ENCODE peak calls at places on chromosomes 12 and 14, in nine cellular contexts. One of them, this sample, is unnamed.

GRCh38 chr14:61076531-61076930 is 95.5 kb downstream of the SLC38A6 start:
- DNase-seq in OCI-LY7: peak
- DNase-seq in neural crest cell: no peak
- DNase-seq in K562: no peak
- DNase-seq in Calu3: no peak
- DNase-seq in gastrocnemius medialis: peak
- DNase-seq in fibroblast of lung: peak
- DNase-seq in ascending aorta: no peak
- DNase-seq in nephron progenitor cell: no peak
- DNase-seq in this sample: no peak

GRCh38 chr12:3054374-3054773 is 22.8 kb upstream of the TSPAN9 start:
- DNase-seq in OCI-LY7: no peak
- DNase-seq in neural crest cell: no peak
- DNase-seq in K562: no peak
- DNase-seq in Calu3: no peak
- DNase-seq in gastrocnemius medialis: no peak
- DNase-seq in fibroblast of lung: no peak
- DNase-seq in ascending aorta: no peak
- DNase-seq in nephron progenitor cell: no peak
- DNase-seq in this sample: no peak

GRCh38 chr12:12425616-12426015 is 68.7 kb downstream of the BORCS5 start:
- DNase-seq in OCI-LY7: no peak
- DNase-seq in neural crest cell: no peak
- DNase-seq in K562: no peak
- DNase-seq in Calu3: no peak
- DNase-seq in gastrocnemius medialis: no peak
- DNase-seq in fibroblast of lung: peak
- DNase-seq in ascending aorta: no peak
- DNase-seq in nephron progenitor cell: no peak
- DNase-seq in this sample: no peak

GRCh38 chr12:123106640-123107359 is 44.1 kb downstream of the PITPNM2 start:
- DNase-seq in OCI-LY7: peak
- DNase-seq in neural crest cell: no peak
- DNase-seq in K562: peak
- DNase-seq in Calu3: no peak
- DNase-seq in gastrocnemius medialis: peak
- DNase-seq in fibroblast of lung: no peak
- DNase-seq in ascending aorta: no peak
- DNase-seq in nephron progenitor cell: no peak
- DNase-seq in this sample: peak

GRCh38 chr12:121800694-121801600 is 2.9 kb upstream of the SETD1B start:
- DNase-seq in OCI-LY7: peak
- DNase-seq in neural crest cell: peak
- DNase-seq in K562: peak
- DNase-seq in Calu3: peak
- DNase-seq in gastrocnemius medialis: peak
- DNase-seq in fibroblast of lung: peak
- DNase-seq in ascending aorta: peak
- DNase-seq in nephron progenitor cell: peak
- DNase-seq in this sample: no peak

GRCh38 chr12:107126688-107127481 is 33.5 kb upstream of the CRY1 start:
- DNase-seq in OCI-LY7: no peak
- DNase-seq in neural crest cell: no peak
- DNase-seq in K562: no peak
- DNase-seq in Calu3: no peak
- DNase-seq in gastrocnemius medialis: no peak
- DNase-seq in fibroblast of lung: peak
- DNase-seq in ascending aorta: no peak
- DNase-seq in nephron progenitor cell: no peak
- DNase-seq in this sample: no peak

GRCh38 chr12:127998936-127999467 is 268.0 kb upstream of the TMEM132C start:
- DNase-seq in OCI-LY7: no peak
- DNase-seq in neural crest cell: no peak
- DNase-seq in K562: no peak
- DNase-seq in Calu3: no peak
- DNase-seq in gastrocnemius medialis: no peak
- DNase-seq in fibroblast of lung: peak
- DNase-seq in ascending aorta: no peak
- DNase-seq in nephron progenitor cell: no peak
- DNase-seq in this sample: no peak

GRCh38 chr14:97846156-97846555 is 1049.0 kb downstream of the VRK1 start:
- DNase-seq in OCI-LY7: no peak
- DNase-seq in neural crest cell: no peak
- DNase-seq in K562: no peak
- DNase-seq in Calu3: no peak
- DNase-seq in gastrocnemius medialis: no peak
- DNase-seq in fibroblast of lung: no peak
- DNase-seq in ascending aorta: no peak
- DNase-seq in nephron progenitor cell: no peak
- DNase-seq in this sample: no peak

GRCh38 chr12:5718073-5718472 is 227.0 kb downstream of the ANO2 start:
- DNase-seq in OCI-LY7: no peak
- DNase-seq in neural crest cell: no peak
- DNase-seq in K562: no peak
- DNase-seq in Calu3: no peak
- DNase-seq in gastrocnemius medialis: no peak
- DNase-seq in fibroblast of lung: no peak
- DNase-seq in ascending aorta: no peak
- DNase-seq in nephron progenitor cell: no peak
- DNase-seq in this sample: no peak

GRCh38 chr12:8780389-8780788 is 42.0 kb upstream of the A2ML1 start:
- DNase-seq in OCI-LY7: peak
- DNase-seq in neural crest cell: no peak
- DNase-seq in K562: peak
- DNase-seq in Calu3: peak
- DNase-seq in gastrocnemius medialis: no peak
- DNase-seq in fibroblast of lung: peak
- DNase-seq in ascending aorta: no peak
- DNase-seq in nephron progenitor cell: no peak
- DNase-seq in this sample: peak

GRCh38 chr14:70789961-70790360 is 19.4 kb downstream of the MAP3K9 start:
- DNase-seq in OCI-LY7: no peak
- DNase-seq in neural crest cell: no peak
- DNase-seq in K562: no peak
- DNase-seq in Calu3: no peak
- DNase-seq in gastrocnemius medialis: no peak
- DNase-seq in fibroblast of lung: no peak
- DNase-seq in ascending aorta: no peak
- DNase-seq in nephron progenitor cell: no peak
- DNase-seq in this sample: no peak

GRCh38 chr12:67991158-67991557 is 1.9 kb downstream of the IFNG-AS1 start:
- DNase-seq in OCI-LY7: peak
- DNase-seq in neural crest cell: no peak
- DNase-seq in K562: no peak
- DNase-seq in Calu3: no peak
- DNase-seq in gastrocnemius medialis: no peak
- DNase-seq in fibroblast of lung: no peak
- DNase-seq in ascending aorta: no peak
- DNase-seq in nephron progenitor cell: no peak
- DNase-seq in this sample: peak

GRCh38 chr12:7079826-7080125 is 12.5 kb downstream of the C1R start:
- DNase-seq in OCI-LY7: no peak
- DNase-seq in neural crest cell: no peak
- DNase-seq in K562: no peak
- DNase-seq in Calu3: no peak
- DNase-seq in gastrocnemius medialis: no peak
- DNase-seq in fibroblast of lung: peak
- DNase-seq in ascending aorta: no peak
- DNase-seq in nephron progenitor cell: no peak
- DNase-seq in this sample: no peak

GRCh38 chr12:52942914-52943207 is 6.1 kb upstream of the KRT18 start:
- DNase-seq in OCI-LY7: no peak
- DNase-seq in neural crest cell: no peak
- DNase-seq in K562: no peak
- DNase-seq in Calu3: no peak
- DNase-seq in gastrocnemius medialis: no peak
- DNase-seq in fibroblast of lung: no peak
- DNase-seq in ascending aorta: no peak
- DNase-seq in nephron progenitor cell: no peak
- DNase-seq in this sample: no peak

GRCh38 chr12:98903875-98904274 is 258.8 kb downstream of the APAF1 start:
- DNase-seq in OCI-LY7: no peak
- DNase-seq in neural crest cell: no peak
- DNase-seq in K562: no peak
- DNase-seq in Calu3: no peak
- DNase-seq in gastrocnemius medialis: no peak
- DNase-seq in fibroblast of lung: no peak
- DNase-seq in ascending aorta: no peak
- DNase-seq in nephron progenitor cell: no peak
- DNase-seq in this sample: no peak

GRCh38 chr14:99150236-99150635 is 121.8 kb downstream of the BCL11B start:
- DNase-seq in OCI-LY7: no peak
- DNase-seq in neural crest cell: no peak
- DNase-seq in K562: no peak
- DNase-seq in Calu3: no peak
- DNase-seq in gastrocnemius medialis: no peak
- DNase-seq in fibroblast of lung: no peak
- DNase-seq in ascending aorta: peak
- DNase-seq in nephron progenitor cell: no peak
- DNase-seq in this sample: no peak

GRCh38 chr14:83994020-83994419 is 1535.9 kb upstream of the FLRT2 start:
- DNase-seq in OCI-LY7: no peak
- DNase-seq in neural crest cell: no peak
- DNase-seq in K562: no peak
- DNase-seq in Calu3: no peak
- DNase-seq in gastrocnemius medialis: no peak
- DNase-seq in fibroblast of lung: peak
- DNase-seq in ascending aorta: no peak
- DNase-seq in nephron progenitor cell: no peak
- DNase-seq in this sample: no peak

GRCh38 chr14:74573421-74574091 is 38.5 kb downstream of the LTBP2 start:
- DNase-seq in OCI-LY7: no peak
- DNase-seq in neural crest cell: no peak
- DNase-seq in K562: no peak
- DNase-seq in Calu3: peak
- DNase-seq in gastrocnemius medialis: no peak
- DNase-seq in fibroblast of lung: peak
- DNase-seq in ascending aorta: no peak
- DNase-seq in nephron progenitor cell: no peak
- DNase-seq in this sample: no peak
- TF ChIP-seq CTCF in OCI-LY7: no peak
- TF ChIP-seq CTCF in neural crest cell: peak
- TF ChIP-seq CTCF in K562: no peak
- TF ChIP-seq CTCF in Calu3: peak
- TF ChIP-seq CTCF in gastrocnemius medialis: no peak
- TF ChIP-seq CTCF in fibroblast of lung: no peak
- TF ChIP-seq CTCF in ascending aorta: no peak
- TF ChIP-seq CTCF in nephron progenitor cell: no peak
- TF ChIP-seq CTCF in this sample: no peak

GRCh38 chr14:77763316-77763715 is 2.4 kb upstream of the SNW1 start:
- DNase-seq in OCI-LY7: no peak
- DNase-seq in neural crest cell: no peak
- DNase-seq in K562: no peak
- DNase-seq in Calu3: no peak
- DNase-seq in gastrocnemius medialis: no peak
- DNase-seq in fibroblast of lung: no peak
- DNase-seq in ascending aorta: no peak
- DNase-seq in nephron progenitor cell: no peak
- DNase-seq in this sample: no peak

GRCh38 chr14:77760381-77761204 is at the start of gene SNW1:
- DNase-seq in OCI-LY7: peak
- DNase-seq in neural crest cell: peak
- DNase-seq in K562: peak
- DNase-seq in Calu3: peak
- DNase-seq in gastrocnemius medialis: peak
- DNase-seq in fibroblast of lung: peak
- DNase-seq in ascending aorta: peak
- DNase-seq in nephron progenitor cell: peak
- DNase-seq in this sample: peak

GRCh38 chr14:77763978-77764377 is 3.0 kb upstream of the SNW1 start:
- DNase-seq in OCI-LY7: no peak
- DNase-seq in neural crest cell: no peak
- DNase-seq in K562: no peak
- DNase-seq in Calu3: no peak
- DNase-seq in gastrocnemius medialis: no peak
- DNase-seq in fibroblast of lung: no peak
- DNase-seq in ascending aorta: no peak
- DNase-seq in nephron progenitor cell: no peak
- DNase-seq in this sample: no peak

DNA sequence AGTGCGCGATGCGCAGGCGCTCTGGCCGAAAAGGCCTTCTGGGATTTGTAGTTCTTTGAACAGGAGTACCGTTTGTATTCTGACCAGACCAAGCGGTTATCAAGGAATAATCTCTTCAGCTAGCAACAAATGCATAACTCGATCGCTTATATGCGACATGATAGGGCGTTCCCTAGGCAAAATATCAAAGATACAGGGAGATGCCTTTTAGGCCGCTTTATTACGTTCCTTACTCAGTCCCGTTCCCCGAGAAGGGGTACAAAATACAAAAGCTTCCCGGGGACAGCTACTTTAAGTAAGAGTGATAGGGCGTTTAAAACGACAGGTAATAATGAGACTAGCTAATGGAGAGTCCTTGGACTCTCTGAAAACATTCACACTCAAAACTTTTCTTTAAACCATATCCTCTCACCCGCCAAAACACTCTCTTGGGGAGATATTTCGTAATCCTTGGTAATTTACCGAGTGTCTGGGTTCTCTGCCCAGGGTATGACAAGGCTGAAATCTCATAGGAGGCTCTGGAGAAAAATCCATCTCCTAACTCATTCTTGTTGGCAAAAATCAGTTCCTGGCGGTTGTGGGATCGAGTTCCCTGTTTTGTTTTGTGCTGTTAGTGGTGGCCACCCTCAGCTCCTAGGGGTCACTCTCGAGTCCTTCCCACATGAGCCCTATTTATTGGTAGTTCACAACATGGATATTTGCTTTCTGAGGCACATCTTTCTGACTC is 412 bp upstream of the SNW1 start:
- DNase-seq in OCI-LY7: peak
- DNase-seq in neural crest cell: peak
- DNase-seq in K562: peak
- DNase-seq in Calu3: peak
- DNase-seq in gastrocnemius medialis: peak
- DNase-seq in fibroblast of lung: peak
- DNase-seq in ascending aorta: peak
- DNase-seq in nephron progenitor cell: peak
- DNase-seq in this sample: peak
- TF ChIP-seq CTCF in OCI-LY7: peak
- TF ChIP-seq CTCF in neural crest cell: peak
- TF ChIP-seq CTCF in K562: peak
- TF ChIP-seq CTCF in Calu3: no peak
- TF ChIP-seq CTCF in gastrocnemius medialis: no peak
- TF ChIP-seq CTCF in fibroblast of lung: peak
- TF ChIP-seq CTCF in ascending aorta: peak
- TF ChIP-seq CTCF in nephron progenitor cell: no peak
- TF ChIP-seq CTCF in this sample: peak

GRCh38 chr12:78864483-78865296 is at the start of gene SYT1:
- DNase-seq in OCI-LY7: no peak
- DNase-seq in neural crest cell: peak
- DNase-seq in K562: no peak
- DNase-seq in Calu3: no peak
- DNase-seq in gastrocnemius medialis: no peak
- DNase-seq in fibroblast of lung: peak
- DNase-seq in ascending aorta: peak
- DNase-seq in nephron progenitor cell: peak
- DNase-seq in this sample: peak
- TF ChIP-seq CTCF in OCI-LY7: no peak
- TF ChIP-seq CTCF in neural crest cell: no peak
- TF ChIP-seq CTCF in K562: no peak
- TF ChIP-seq CTCF in Calu3: no peak
- TF ChIP-seq CTCF in gastrocnemius medialis: no peak
- TF ChIP-seq CTCF in fibroblast of lung: no peak
- TF ChIP-seq CTCF in ascending aorta: no peak
- TF ChIP-seq CTCF in nephron progenitor cell: no peak
- TF ChIP-seq CTCF in this sample: no peak

GRCh38 chr12:69007858-69008314 is 74.9 kb upstream of the CPM start:
- DNase-seq in OCI-LY7: no peak
- DNase-seq in neural crest cell: no peak
- DNase-seq in K562: no peak
- DNase-seq in Calu3: no peak
- DNase-seq in gastrocnemius medialis: no peak
- DNase-seq in fibroblast of lung: no peak
- DNase-seq in ascending aorta: no peak
- DNase-seq in nephron progenitor cell: no peak
- DNase-seq in this sample: no peak
- TF ChIP-seq CTCF in OCI-LY7: no peak
- TF ChIP-seq CTCF in neural crest cell: no peak
- TF ChIP-seq CTCF in K562: no peak
- TF ChIP-seq CTCF in Calu3: no peak
- TF ChIP-seq CTCF in gastrocnemius medialis: no peak
- TF ChIP-seq CTCF in fibroblast of lung: no peak
- TF ChIP-seq CTCF in ascending aorta: no peak
- TF ChIP-seq CTCF in nephron progenitor cell: no peak
- TF ChIP-seq CTCF in this sample: no peak